ENCODE peak calls at places on chromosome 10, in five cellular contexts. G is WTC11, Y is H1, V is K562, A is GM12878. F is an unnamed sample.

GRCh38 chr10:33136271-33136670 is 178.2 kb upstream of the ITGB1 start:
- DNase-seq in G (no peak), Y (no peak), V (no peak), A (peak; percentile 32), F (no peak)

GRCh38 chr10:21334891-21335696 is 190.4 kb downstream of the SKIDA1 start:
- DNase-seq in V (peak; percentile 74), A (no peak), G (no peak), Y (no peak), F (peak; percentile 61)

GRCh38 chr10:12909182-12909835 is 92.2 kb downstream of the CCDC3 start:
- DNase-seq in V (no peak), A (no peak), Y (no peak), G (no peak), F (no peak)

GRCh38 chr10:82742478-82742877 is 867.5 kb downstream of the NRG3 start:
- DNase-seq in G (no peak), A (no peak), V (no peak), Y (no peak), F (no peak)

GRCh38 chr10:89744021-89744420 is 42.6 kb downstream of the KIF20B start:
- DNase-seq in Y (no peak), G (no peak), A (no peak), V (no peak), F (no peak)

GRCh38 chr10:62588116-62588515 is 213.9 kb downstream of the ZNF365 start:
- DNase-seq in G (no peak), V (no peak), Y (no peak), A (no peak), F (no peak)

GRCh38 chr10:114508376-114508775 is 104.1 kb upstream of the AFAP1L2 start:
- DNase-seq in Y (no peak), V (no peak), G (no peak), A (no peak), F (peak; percentile 16)

GRCh38 chr10:86461963-86462804 is 59.4 kb downstream of the WAPL start:
- DNase-seq in G (peak; percentile 19), Y (no peak), A (no peak), V (no peak), F (no peak)

GRCh38 chr10:31679931-31680330 is 248.7 kb downstream of the ARHGAP12 start:
- DNase-seq in G (no peak), A (no peak), V (no peak), Y (no peak), F (no peak)

GRCh38 chr10:43123361-43124093 is 14.7 kb upstream of the CSGALNACT2 start:
- DNase-seq in G (no peak), A (no peak), V (no peak), Y (no peak), F (no peak)

GRCh38 chr10:74906631-74907030 is 80.2 kb downstream of the KAT6B start:
- DNase-seq in V (no peak), G (no peak), Y (no peak), A (no peak), F (no peak)

GRCh38 chr10:31644931-31645633 is 283.5 kb downstream of the ARHGAP12 start:
- DNase-seq in A (no peak), Y (no peak), V (no peak), G (no peak), F (no peak)

GRCh38 chr10:14618669-14619068 is 156.0 kb downstream of the FAM107B start:
- DNase-seq in V (no peak), G (no peak), Y (no peak), A (no peak), F (no peak)

GRCh38 chr10:14621037-14621436 is 153.7 kb downstream of the FAM107B start:
- DNase-seq in Y (no peak), A (no peak), V (no peak), G (no peak), F (no peak)

GRCh38 chr10:14617125-14617524 is 157.6 kb downstream of the FAM107B start:
- DNase-seq in A (no peak), Y (no peak), V (no peak), G (no peak), F (no peak)

GRCh38 chr10:14616465-14616864 is 158.2 kb downstream of the FAM107B start:
- DNase-seq in G (no peak), A (no peak), V (no peak), Y (no peak), F (no peak)

GRCh38 chr10:14617850-14618249 is 156.8 kb downstream of the FAM107B start:
- DNase-seq in A (no peak), Y (no peak), V (peak; percentile 15), G (no peak), F (no peak)
- TF ChIP-seq MAX in A (no peak), Y (no peak), V (no peak), G (no peak), F (no peak)

GRCh38 chr10:60236869-60237524 is 152.7 kb downstream of the ANK3 start:
- DNase-seq in Y (no peak), G (no peak), A (peak; percentile 95), V (no peak), F (no peak)
- TF ChIP-seq ATF2 in Y (no peak), G (no peak), A (peak; percentile 94), V (no peak), F (no peak)

DNA sequence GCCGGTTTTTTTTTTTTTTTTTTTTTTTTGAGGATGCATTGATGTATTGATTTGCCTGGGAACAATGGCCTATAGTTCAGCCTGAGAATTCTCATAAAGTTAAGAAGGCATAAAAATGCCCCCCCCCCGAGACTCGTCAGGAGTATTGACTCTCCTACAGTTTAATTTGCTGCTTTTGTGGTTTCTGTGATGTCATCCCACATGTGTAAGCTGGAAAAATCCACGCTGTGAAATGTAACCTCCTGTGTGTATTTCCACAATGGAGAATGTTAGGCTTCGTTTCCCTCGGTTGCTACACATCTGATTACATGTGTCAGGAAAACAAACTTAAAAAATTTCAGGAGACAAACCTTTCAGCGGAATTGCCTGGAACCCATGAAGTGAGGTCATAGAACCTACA is 117.9 kb downstream of the FANK1 start:
- DNase-seq in Y (no peak), V (no peak), A (no peak), G (no peak), F (no peak)
- TF ChIP-seq MAX in Y (no peak), V (no peak), A (no peak), G (no peak), F (no peak)

GRCh38 chr10:132667613-132668394 is 118.1 kb downstream of the NKX6-2 start:
- DNase-seq in V (no peak), Y (no peak), A (no peak), G (no peak), F (no peak)
- TF ChIP-seq ATF2 in V (no peak), Y (no peak), A (no peak), G (no peak), F (no peak)

DNA sequence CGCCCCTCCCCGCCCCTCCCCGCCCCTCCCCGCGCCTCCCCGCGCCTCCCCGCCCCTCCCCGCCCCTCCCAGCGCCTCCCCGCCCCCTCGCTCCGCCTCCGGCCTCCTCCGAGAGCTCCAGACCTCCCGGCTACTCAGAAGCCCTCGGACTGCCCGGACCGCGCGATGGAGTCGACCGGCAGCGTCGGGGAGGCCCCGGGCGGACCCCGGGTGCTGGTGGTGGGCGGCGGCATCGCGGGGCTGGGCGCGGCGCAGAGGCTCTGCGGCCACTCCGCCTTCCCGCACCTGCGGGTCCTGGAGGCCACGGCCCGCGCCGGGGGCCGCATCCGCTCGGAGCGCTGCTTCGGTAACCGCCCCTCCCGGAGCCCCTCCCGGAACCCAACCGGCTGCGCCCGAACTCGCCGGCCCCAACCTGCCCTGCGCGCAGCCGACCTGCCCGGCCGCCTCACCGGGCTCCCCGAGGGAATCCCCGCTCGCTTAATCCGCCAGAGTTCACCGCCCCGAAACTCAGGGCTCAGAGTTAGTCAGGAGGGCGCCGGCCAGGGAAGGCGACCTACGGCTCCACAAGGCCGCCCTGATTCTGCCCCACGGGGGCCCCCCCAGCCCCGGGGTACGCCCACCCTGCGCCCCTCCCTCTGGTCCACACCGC is at the start of gene PAOX:
- DNase-seq in G (peak; percentile 70), V (peak; percentile 85), A (no peak), Y (no peak), F (no peak)
- TF ChIP-seq MAX in G (no peak), V (no peak), A (no peak), Y (no peak), F (no peak)

GRCh38 chr10:119812684-119813083 is 60.0 kb downstream of the MCMBP start:
- DNase-seq in V (no peak), Y (no peak), A (no peak), G (no peak), F (no peak)
- TF ChIP-seq ATF2 in V (no peak), Y (no peak), A (no peak), G (no peak), F (no peak)

GRCh38 chr10:130254168-130255061 is 118.2 kb downstream of the GLRX3 start:
- DNase-seq in G (no peak), V (no peak), A (no peak), Y (no peak), F (no peak)
- TF ChIP-seq MAX in G (no peak), V (no peak), A (no peak), Y (no peak), F (no peak)

GRCh38 chr10:27330074-27330473 is 89.5 kb upstream of the ACBD5 start:
- DNase-seq in A (no peak), V (no peak), G (no peak), Y (no peak), F (no peak)

DNA sequence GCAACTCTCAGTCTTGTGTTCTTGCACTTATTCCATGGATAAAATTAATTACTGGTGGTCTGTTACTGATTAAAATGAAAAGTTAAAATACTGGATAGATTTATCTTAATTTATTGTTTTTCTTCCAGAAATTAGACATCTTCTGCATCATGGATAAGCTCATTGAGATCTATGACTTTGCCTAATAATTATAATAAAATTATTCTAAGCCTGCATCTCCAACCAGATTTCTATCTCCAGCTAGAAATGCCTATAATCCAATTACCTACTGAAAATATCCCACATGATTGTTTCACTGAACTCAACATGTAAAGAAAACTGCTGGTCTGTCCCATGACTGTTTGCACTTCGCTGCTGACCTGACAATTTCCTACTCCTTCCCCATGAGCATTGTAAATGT is 88.3 kb upstream of the ACBD5 start:
- DNase-seq in Y (no peak), G (no peak), V (no peak), A (no peak), F (no peak)
- TF ChIP-seq ATF2 in Y (no peak), G (no peak), V (no peak), A (no peak), F (no peak)

DNA sequence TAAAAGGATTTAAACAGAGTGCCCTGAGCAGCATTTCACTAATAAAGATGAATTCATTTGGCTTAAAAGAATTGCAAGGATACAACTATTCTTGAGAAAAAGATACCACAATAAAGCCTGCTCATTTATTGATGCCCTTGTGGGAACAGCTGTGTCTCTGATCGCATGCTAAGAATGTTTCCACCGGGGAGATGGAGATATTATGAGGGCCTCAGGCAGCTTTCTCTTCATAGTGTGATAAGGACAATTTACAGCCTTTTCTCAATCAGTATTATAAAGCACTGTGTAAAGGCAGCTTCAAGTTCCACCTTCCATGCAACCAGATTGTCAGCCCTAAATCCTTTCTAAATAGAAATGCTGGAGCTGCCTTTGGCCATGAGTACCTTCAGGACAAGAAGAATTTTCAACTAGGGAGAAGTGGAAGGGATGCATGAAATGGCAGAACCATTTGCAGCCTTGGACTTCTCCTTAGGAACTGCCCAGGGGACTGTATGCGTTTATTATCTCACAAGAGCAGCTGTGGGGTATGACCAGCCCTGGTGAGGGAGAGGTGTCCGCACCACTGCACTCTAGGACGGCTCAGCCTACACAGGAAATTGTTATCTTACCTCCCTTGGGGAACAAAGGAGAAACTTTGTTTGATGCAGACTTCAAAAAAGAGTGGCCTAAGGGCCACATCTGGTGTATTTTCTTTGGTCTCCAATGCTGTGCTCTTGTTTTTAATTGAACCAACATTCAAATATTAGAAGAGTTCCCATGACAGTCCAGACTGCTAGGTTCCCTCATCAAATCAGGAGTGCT is 116.9 kb upstream of the PCGF5 start:
- DNase-seq in A (peak; percentile 17), V (peak; percentile 88), Y (no peak), G (no peak), F (no peak)
- TF ChIP-seq MAX in A (no peak), V (no peak), Y (no peak), G (no peak), F (no peak)